ENCODE peak calls at places on chromosomes 16 and 17, in nine cellular contexts. One of them, this sample, is unnamed.
A peak's percentile ranks its signal among the peaks of the same experiment; 100 is the strongest.

GRCh38 chr17:28372203-28372944 is 880 bp downstream of the SARM1 start:
- DNase-seq in CD4-positive, alpha-beta memory T cell: no peak
- DNase-seq in tibial nerve: no peak
- DNase-seq in PC-3: no peak
- DNase-seq in mammary epithelial cell: no peak
- DNase-seq in Peyer's patch: no peak
- DNase-seq in body of pancreas: peak; percentile 29
- DNase-seq in esophagus squamous epithelium: no peak
- DNase-seq in tibial artery: no peak
- DNase-seq in this sample: no peak

GRCh38 chr17:79482719-79483118 is 128.1 kb downstream of the RBFOX3 start:
- DNase-seq in esophagus squamous epithelium: no peak
- DNase-seq in tibial nerve: no peak
- DNase-seq in body of pancreas: no peak
- DNase-seq in tibial artery: no peak
- DNase-seq in mammary epithelial cell: no peak
- DNase-seq in CD4-positive, alpha-beta memory T cell: no peak
- DNase-seq in PC-3: no peak
- DNase-seq in Peyer's patch: no peak
- DNase-seq in this sample: no peak

GRCh38 chr16:67241008-67241900 is 6.0 kb downstream of the FHOD1 start:
- DNase-seq in PC-3: peak; percentile 79
- DNase-seq in tibial artery: peak; percentile 68
- DNase-seq in mammary epithelial cell: peak; percentile 78
- DNase-seq in CD4-positive, alpha-beta memory T cell: no peak
- DNase-seq in esophagus squamous epithelium: no peak
- DNase-seq in tibial nerve: no peak
- DNase-seq in Peyer's patch: peak; percentile 70
- DNase-seq in body of pancreas: peak; percentile 69
- DNase-seq in this sample: peak; percentile 80

GRCh38 chr16:69077251-69077650 is 28.2 kb upstream of the HAS3 start:
- DNase-seq in tibial artery: no peak
- DNase-seq in mammary epithelial cell: peak; percentile 96
- DNase-seq in body of pancreas: no peak
- DNase-seq in CD4-positive, alpha-beta memory T cell: no peak
- DNase-seq in PC-3: peak; percentile 92
- DNase-seq in esophagus squamous epithelium: no peak
- DNase-seq in Peyer's patch: no peak
- DNase-seq in tibial nerve: no peak
- DNase-seq in this sample: peak; percentile 94

GRCh38 chr17:80760501-80760900 is 215.9 kb downstream of the RPTOR start:
- DNase-seq in PC-3: peak; percentile 96
- DNase-seq in tibial artery: no peak
- DNase-seq in tibial nerve: no peak
- DNase-seq in mammary epithelial cell: no peak
- DNase-seq in Peyer's patch: peak; percentile 53
- DNase-seq in CD4-positive, alpha-beta memory T cell: no peak
- DNase-seq in esophagus squamous epithelium: no peak
- DNase-seq in body of pancreas: peak; percentile 29
- DNase-seq in this sample: peak; percentile 53

GRCh38 chr17:81365601-81366585 is 29.4 kb upstream of the BAHCC1 start:
- DNase-seq in tibial artery: peak; percentile 49
- DNase-seq in PC-3: peak; percentile 97
- DNase-seq in tibial nerve: no peak
- DNase-seq in esophagus squamous epithelium: no peak
- DNase-seq in Peyer's patch: peak; percentile 84
- DNase-seq in mammary epithelial cell: peak; percentile 93
- DNase-seq in body of pancreas: peak; percentile 99
- DNase-seq in CD4-positive, alpha-beta memory T cell: no peak
- DNase-seq in this sample: peak; percentile 94

GRCh38 chr17:48760411-48760810 is 31.9 kb upstream of the HOXB13 start:
- DNase-seq in Peyer's patch: no peak
- DNase-seq in tibial nerve: no peak
- DNase-seq in CD4-positive, alpha-beta memory T cell: no peak
- DNase-seq in mammary epithelial cell: no peak
- DNase-seq in PC-3: peak; percentile 35
- DNase-seq in esophagus squamous epithelium: no peak
- DNase-seq in tibial artery: no peak
- DNase-seq in body of pancreas: no peak
- DNase-seq in this sample: no peak

GRCh38 chr16:66619036-66619435 is 14.5 kb downstream of the CMTM3 start:
- DNase-seq in tibial nerve: no peak
- DNase-seq in tibial artery: no peak
- DNase-seq in CD4-positive, alpha-beta memory T cell: no peak
- DNase-seq in Peyer's patch: no peak
- DNase-seq in body of pancreas: no peak
- DNase-seq in PC-3: no peak
- DNase-seq in esophagus squamous epithelium: no peak
- DNase-seq in mammary epithelial cell: peak; percentile 19
- DNase-seq in this sample: no peak

GRCh38 chr17:52035336-52035915 is 123.1 kb downstream of the CA10 start:
- DNase-seq in PC-3: no peak
- DNase-seq in CD4-positive, alpha-beta memory T cell: no peak
- DNase-seq in mammary epithelial cell: no peak
- DNase-seq in Peyer's patch: no peak
- DNase-seq in body of pancreas: no peak
- DNase-seq in esophagus squamous epithelium: no peak
- DNase-seq in tibial nerve: no peak
- DNase-seq in tibial artery: no peak
- DNase-seq in this sample: no peak

GRCh38 chr16:66740010-66740409 is 11.4 kb downstream of the DYNC1LI2 start:
- DNase-seq in CD4-positive, alpha-beta memory T cell: no peak
- DNase-seq in tibial artery: no peak
- DNase-seq in body of pancreas: peak; percentile 47
- DNase-seq in mammary epithelial cell: peak; percentile 23
- DNase-seq in esophagus squamous epithelium: no peak
- DNase-seq in PC-3: peak; percentile 42
- DNase-seq in Peyer's patch: peak; percentile 59
- DNase-seq in tibial nerve: no peak
- DNase-seq in this sample: peak; percentile 42

GRCh38 chr17:57493171-57493570 is 236.8 kb downstream of the MSI2 start:
- DNase-seq in Peyer's patch: no peak
- DNase-seq in esophagus squamous epithelium: no peak
- DNase-seq in mammary epithelial cell: no peak
- DNase-seq in PC-3: no peak
- DNase-seq in tibial artery: no peak
- DNase-seq in tibial nerve: no peak
- DNase-seq in body of pancreas: no peak
- DNase-seq in CD4-positive, alpha-beta memory T cell: no peak
- DNase-seq in this sample: no peak

GRCh38 chr17:32723310-32723955 is 153.5 kb downstream of the MYO1D start:
- DNase-seq in PC-3: no peak
- DNase-seq in mammary epithelial cell: no peak
- DNase-seq in esophagus squamous epithelium: no peak
- DNase-seq in CD4-positive, alpha-beta memory T cell: no peak
- DNase-seq in tibial nerve: no peak
- DNase-seq in tibial artery: no peak
- DNase-seq in Peyer's patch: no peak
- DNase-seq in body of pancreas: no peak
- DNase-seq in this sample: peak; percentile 27

GRCh38 chr17:31877911-31878702 is 19.1 kb upstream of the COPRS start:
- DNase-seq in body of pancreas: no peak
- DNase-seq in mammary epithelial cell: no peak
- DNase-seq in CD4-positive, alpha-beta memory T cell: no peak
- DNase-seq in tibial artery: peak; percentile 24
- DNase-seq in Peyer's patch: no peak
- DNase-seq in tibial nerve: no peak
- DNase-seq in PC-3: no peak
- DNase-seq in esophagus squamous epithelium: no peak
- DNase-seq in this sample: no peak

GRCh38 chr17:19867094-19867653 is 562 bp downstream of the ULK2 start:
- DNase-seq in mammary epithelial cell: peak; percentile 50
- DNase-seq in tibial artery: peak; percentile 71
- DNase-seq in Peyer's patch: peak; percentile 82
- DNase-seq in esophagus squamous epithelium: no peak
- DNase-seq in CD4-positive, alpha-beta memory T cell: peak; percentile 53
- DNase-seq in PC-3: peak; percentile 60
- DNase-seq in body of pancreas: peak; percentile 78
- DNase-seq in tibial nerve: peak; percentile 56
- DNase-seq in this sample: peak; percentile 68

GRCh38 chr16:20897897-20898296 is 2.3 kb downstream of the DCUN1D3 start:
- DNase-seq in PC-3: no peak
- DNase-seq in Peyer's patch: no peak
- DNase-seq in mammary epithelial cell: no peak
- DNase-seq in CD4-positive, alpha-beta memory T cell: no peak
- DNase-seq in tibial nerve: no peak
- DNase-seq in body of pancreas: no peak
- DNase-seq in esophagus squamous epithelium: no peak
- DNase-seq in tibial artery: no peak
- DNase-seq in this sample: no peak

DNA sequence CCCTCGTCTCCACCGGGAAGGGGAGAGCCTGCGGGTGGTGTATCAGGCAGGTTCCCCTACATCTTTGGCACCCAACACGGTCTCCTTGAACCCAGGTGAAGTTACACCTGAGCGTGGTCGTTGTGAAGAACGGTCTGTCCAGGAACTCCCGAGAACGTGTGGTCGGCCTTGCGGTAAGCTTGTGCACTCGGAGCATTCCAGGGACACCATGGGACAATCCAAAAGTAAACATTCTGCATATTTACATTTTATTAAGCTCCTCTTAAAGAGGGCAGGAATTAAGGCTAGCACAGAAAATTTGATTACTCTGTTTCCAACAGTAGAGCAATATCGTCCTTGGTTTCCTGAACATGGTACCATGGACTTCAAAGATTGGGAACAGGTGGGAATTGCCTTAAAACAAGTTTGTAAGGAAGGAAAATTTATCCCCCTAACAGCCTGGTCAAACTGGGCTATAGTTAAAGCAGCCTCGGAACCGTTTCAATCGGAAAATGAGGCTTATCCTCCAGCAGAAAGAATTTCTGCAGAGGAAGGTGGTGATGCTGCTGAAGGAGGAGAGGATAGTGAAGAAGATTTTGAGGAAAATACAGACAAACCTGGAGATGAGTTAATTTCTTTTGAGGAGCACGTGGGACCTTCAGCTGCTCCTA is 18.2 kb downstream of the ALOX15B start:
- DNase-seq in PC-3: peak; percentile 36
- DNase-seq in tibial artery: no peak
- DNase-seq in Peyer's patch: no peak
- DNase-seq in mammary epithelial cell: no peak
- DNase-seq in tibial nerve: no peak
- DNase-seq in body of pancreas: no peak
- DNase-seq in CD4-positive, alpha-beta memory T cell: no peak
- DNase-seq in esophagus squamous epithelium: no peak
- DNase-seq in this sample: no peak
- H3K4me3 ChIP-seq in PC-3: peak overlapping the region; percentile 64
- H3K4me3 ChIP-seq in tibial artery: no peak overlapping the region
- H3K4me3 ChIP-seq in Peyer's patch: no peak overlapping the region
- H3K4me3 ChIP-seq in mammary epithelial cell: no peak overlapping the region
- H3K4me3 ChIP-seq in tibial nerve: no peak overlapping the region
- H3K4me3 ChIP-seq in body of pancreas: no peak overlapping the region
- H3K4me3 ChIP-seq in CD4-positive, alpha-beta memory T cell: no peak overlapping the region
- H3K4me3 ChIP-seq in esophagus squamous epithelium: no peak overlapping the region
- H3K4me3 ChIP-seq in this sample: no peak overlapping the region

DNA sequence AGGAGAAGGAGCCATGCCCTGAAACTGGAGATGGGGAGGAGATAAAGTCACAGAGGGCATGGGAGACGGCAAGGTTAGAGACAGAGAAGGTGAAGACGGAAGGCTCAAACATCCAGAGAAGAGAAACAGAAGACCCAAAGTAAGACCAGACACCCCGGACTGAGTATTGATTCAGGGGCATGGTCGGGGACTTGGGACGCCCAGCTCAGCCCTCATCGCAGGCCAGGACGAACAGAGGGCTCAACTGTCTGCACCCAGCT is 1.1 kb downstream of the XYLT1 start:
- DNase-seq in mammary epithelial cell: no peak
- DNase-seq in Peyer's patch: no peak
- DNase-seq in tibial nerve: no peak
- DNase-seq in PC-3: no peak
- DNase-seq in body of pancreas: no peak
- DNase-seq in tibial artery: no peak
- DNase-seq in esophagus squamous epithelium: no peak
- DNase-seq in CD4-positive, alpha-beta memory T cell: no peak
- DNase-seq in this sample: no peak
- H3K4me3 ChIP-seq in mammary epithelial cell: peak overlapping the region; percentile 65
- H3K4me3 ChIP-seq in Peyer's patch: peak overlapping the region; percentile 87
- H3K4me3 ChIP-seq in tibial nerve: peak overlapping the region; percentile 62
- H3K4me3 ChIP-seq in PC-3: no peak overlapping the region
- H3K4me3 ChIP-seq in body of pancreas: peak overlapping the region; percentile 57
- H3K4me3 ChIP-seq in tibial artery: peak overlapping the region; percentile 85
- H3K4me3 ChIP-seq in esophagus squamous epithelium: peak overlapping the region; percentile 66
- H3K4me3 ChIP-seq in CD4-positive, alpha-beta memory T cell: peak overlapping the region; percentile 65
- H3K4me3 ChIP-seq in this sample: no peak overlapping the region

DNA sequence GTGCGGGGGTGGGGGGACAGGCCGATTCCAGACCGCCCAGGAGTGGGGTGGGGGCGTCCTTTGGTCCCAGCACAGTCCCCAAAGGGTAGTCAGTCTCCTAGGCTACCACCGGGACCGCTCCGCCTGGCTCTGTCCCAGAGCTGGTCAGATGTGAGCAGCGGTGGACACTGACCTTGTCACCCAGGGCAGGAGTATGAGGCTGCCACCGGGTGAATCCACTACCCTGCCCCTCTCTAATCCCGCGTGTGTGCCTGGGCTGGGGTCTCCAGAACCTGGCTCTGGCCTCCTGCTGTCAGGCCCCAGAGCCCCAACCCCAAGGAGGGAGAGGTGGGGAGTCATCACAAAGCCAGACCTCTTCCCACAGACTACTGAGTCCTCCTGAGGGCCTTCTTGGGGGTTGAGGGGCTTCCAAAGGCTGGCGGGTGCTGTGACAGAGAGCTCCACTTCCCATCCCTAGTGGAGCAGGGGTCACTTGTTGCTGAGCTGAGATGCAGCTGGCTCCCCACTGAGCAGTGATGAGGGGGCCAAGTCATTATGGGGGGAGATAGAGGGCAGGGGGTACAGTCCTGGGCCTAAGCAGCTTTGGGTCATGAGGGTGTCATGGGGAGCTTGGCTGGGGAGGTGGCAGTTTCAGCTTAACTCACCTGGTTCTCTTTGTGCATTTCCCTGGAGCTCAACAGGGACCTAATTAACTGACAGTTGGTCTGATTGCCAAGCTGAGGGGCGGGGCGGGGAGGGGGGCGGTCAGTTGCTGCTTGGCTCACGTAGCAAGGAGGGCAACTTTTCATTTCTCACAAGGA is 1.2 kb downstream of the PPP1R1B start:
- DNase-seq in esophagus squamous epithelium: no peak
- DNase-seq in tibial artery: no peak
- DNase-seq in body of pancreas: no peak
- DNase-seq in mammary epithelial cell: no peak
- DNase-seq in CD4-positive, alpha-beta memory T cell: no peak
- DNase-seq in Peyer's patch: no peak
- DNase-seq in tibial nerve: no peak
- DNase-seq in PC-3: no peak
- DNase-seq in this sample: no peak
- H3K4me3 ChIP-seq in esophagus squamous epithelium: no peak overlapping the region
- H3K4me3 ChIP-seq in tibial artery: no peak overlapping the region
- H3K4me3 ChIP-seq in body of pancreas: peak overlapping the region; percentile 2
- H3K4me3 ChIP-seq in mammary epithelial cell: no peak overlapping the region
- H3K4me3 ChIP-seq in CD4-positive, alpha-beta memory T cell: no peak overlapping the region
- H3K4me3 ChIP-seq in Peyer's patch: peak overlapping the region; percentile 70
- H3K4me3 ChIP-seq in tibial nerve: no peak overlapping the region
- H3K4me3 ChIP-seq in PC-3: no peak overlapping the region
- H3K4me3 ChIP-seq in this sample: no peak overlapping the region

DNA sequence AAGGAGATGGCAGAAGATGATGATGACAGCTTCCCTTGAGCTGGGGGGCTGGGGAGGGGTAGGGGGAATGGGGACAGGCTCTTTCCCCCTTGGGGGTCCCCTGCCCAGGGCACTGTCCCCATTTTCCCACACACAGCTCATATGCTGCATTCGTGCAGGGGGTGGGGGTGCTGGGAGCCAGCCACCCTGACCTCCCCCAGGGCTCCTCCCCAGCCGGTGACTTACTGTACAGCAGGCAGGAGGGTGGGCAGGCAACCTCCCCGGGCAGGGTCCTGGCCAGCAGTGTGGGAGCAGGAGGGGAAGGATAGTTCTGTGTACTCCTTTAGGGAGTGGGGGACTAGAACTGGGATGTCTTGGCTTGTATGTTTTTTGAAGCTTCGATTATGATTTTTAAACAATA is 16.9 kb downstream of the PSMD3 start:
- DNase-seq in body of pancreas: no peak
- DNase-seq in Peyer's patch: no peak
- DNase-seq in tibial artery: no peak
- DNase-seq in PC-3: no peak
- DNase-seq in mammary epithelial cell: no peak
- DNase-seq in tibial nerve: no peak
- DNase-seq in esophagus squamous epithelium: no peak
- DNase-seq in CD4-positive, alpha-beta memory T cell: no peak
- DNase-seq in this sample: no peak
- H3K4me3 ChIP-seq in body of pancreas: no peak overlapping the region
- H3K4me3 ChIP-seq in Peyer's patch: no peak overlapping the region
- H3K4me3 ChIP-seq in tibial artery: no peak overlapping the region
- H3K4me3 ChIP-seq in PC-3: no peak overlapping the region
- H3K4me3 ChIP-seq in mammary epithelial cell: no peak overlapping the region
- H3K4me3 ChIP-seq in tibial nerve: no peak overlapping the region
- H3K4me3 ChIP-seq in esophagus squamous epithelium: no peak overlapping the region
- H3K4me3 ChIP-seq in CD4-positive, alpha-beta memory T cell: no peak overlapping the region
- H3K4me3 ChIP-seq in this sample: no peak overlapping the region